ENCODE peak calls at places on chromosome 18, in six cellular contexts. One of them, this sample, is unnamed.

GRCh38 chr18:76914314-76914713 is 92.0 kb downstream of the ZNF236 start:
- DNase-seq in WTC11: no peak
- DNase-seq in LNCaP clone FGC: no peak
- DNase-seq in HS-27A: no peak
- DNase-seq in activated T-cell treated with anti-CD3 and anti-CD28 coated beads for 24 hours: no peak
- DNase-seq in fibroblast of villous mesenchyme: no peak
- DNase-seq in this sample: no peak

GRCh38 chr18:58455318-58455950 is 173.5 kb downstream of the ALPK2 start:
- DNase-seq in activated T-cell treated with anti-CD3 and anti-CD28 coated beads for 24 hours: no peak
- DNase-seq in fibroblast of villous mesenchyme: no peak
- DNase-seq in LNCaP clone FGC: no peak
- DNase-seq in HS-27A: no peak
- DNase-seq in WTC11: no peak
- DNase-seq in this sample: no peak

GRCh38 chr18:48700222-48700845 is 161.5 kb downstream of the CTIF start:
- DNase-seq in HS-27A: no peak
- DNase-seq in LNCaP clone FGC: no peak
- DNase-seq in WTC11: no peak
- DNase-seq in activated T-cell treated with anti-CD3 and anti-CD28 coated beads for 24 hours: no peak
- DNase-seq in fibroblast of villous mesenchyme: no peak
- DNase-seq in this sample: no peak

GRCh38 chr18:3367491-3368091 is 82.4 kb upstream of the TGIF1 start:
- DNase-seq in LNCaP clone FGC: no peak
- DNase-seq in fibroblast of villous mesenchyme: peak
- DNase-seq in HS-27A: peak
- DNase-seq in activated T-cell treated with anti-CD3 and anti-CD28 coated beads for 24 hours: no peak
- DNase-seq in WTC11: no peak
- DNase-seq in this sample: no peak

GRCh38 chr18:60246606-60247005 is 126.0 kb downstream of the MC4R start:
- DNase-seq in LNCaP clone FGC: no peak
- DNase-seq in WTC11: no peak
- DNase-seq in fibroblast of villous mesenchyme: no peak
- DNase-seq in HS-27A: no peak
- DNase-seq in activated T-cell treated with anti-CD3 and anti-CD28 coated beads for 24 hours: no peak
- DNase-seq in this sample: no peak

GRCh38 chr18:59718108-59719057 is 21.2 kb upstream of the CCBE1 start:
- DNase-seq in fibroblast of villous mesenchyme: peak
- DNase-seq in LNCaP clone FGC: no peak
- DNase-seq in activated T-cell treated with anti-CD3 and anti-CD28 coated beads for 24 hours: no peak
- DNase-seq in HS-27A: peak
- DNase-seq in WTC11: no peak
- DNase-seq in this sample: no peak

GRCh38 chr18:29841631-29842030 is 1200.9 kb downstream of the DSC3 start:
- DNase-seq in HS-27A: no peak
- DNase-seq in activated T-cell treated with anti-CD3 and anti-CD28 coated beads for 24 hours: no peak
- DNase-seq in WTC11: no peak
- DNase-seq in LNCaP clone FGC: no peak
- DNase-seq in fibroblast of villous mesenchyme: no peak
- DNase-seq in this sample: no peak

GRCh38 chr18:48825101-48825745 is 125.5 kb downstream of the SMAD7 start:
- DNase-seq in WTC11: peak
- DNase-seq in HS-27A: no peak
- DNase-seq in LNCaP clone FGC: no peak
- DNase-seq in activated T-cell treated with anti-CD3 and anti-CD28 coated beads for 24 hours: no peak
- DNase-seq in fibroblast of villous mesenchyme: peak
- DNase-seq in this sample: peak

GRCh38 chr18:67261931-67262552 is 254.5 kb downstream of the DSEL start:
- DNase-seq in WTC11: no peak
- DNase-seq in HS-27A: no peak
- DNase-seq in LNCaP clone FGC: no peak
- DNase-seq in activated T-cell treated with anti-CD3 and anti-CD28 coated beads for 24 hours: no peak
- DNase-seq in fibroblast of villous mesenchyme: no peak
- DNase-seq in this sample: no peak

GRCh38 chr18:48476550-48476917 is 62.3 kb upstream of the CTIF start:
- DNase-seq in HS-27A: no peak
- DNase-seq in LNCaP clone FGC: no peak
- DNase-seq in fibroblast of villous mesenchyme: no peak
- DNase-seq in activated T-cell treated with anti-CD3 and anti-CD28 coated beads for 24 hours: no peak
- DNase-seq in WTC11: no peak
- DNase-seq in this sample: no peak

GRCh38 chr18:23171581-23172156 is 36.4 kb downstream of the CABLES1 start:
- DNase-seq in WTC11: no peak
- DNase-seq in LNCaP clone FGC: no peak
- DNase-seq in fibroblast of villous mesenchyme: no peak
- DNase-seq in HS-27A: no peak
- DNase-seq in activated T-cell treated with anti-CD3 and anti-CD28 coated beads for 24 hours: no peak
- DNase-seq in this sample: no peak

GRCh38 chr18:62118324-62118723 is 68.5 kb downstream of the PIGN start:
- DNase-seq in WTC11: no peak
- DNase-seq in fibroblast of villous mesenchyme: no peak
- DNase-seq in LNCaP clone FGC: no peak
- DNase-seq in activated T-cell treated with anti-CD3 and anti-CD28 coated beads for 24 hours: no peak
- DNase-seq in HS-27A: peak
- DNase-seq in this sample: no peak

GRCh38 chr18:55982992-55983391 is 395.0 kb upstream of the TCF4 start:
- DNase-seq in activated T-cell treated with anti-CD3 and anti-CD28 coated beads for 24 hours: no peak
- DNase-seq in fibroblast of villous mesenchyme: no peak
- DNase-seq in WTC11: no peak
- DNase-seq in LNCaP clone FGC: no peak
- DNase-seq in HS-27A: no peak
- DNase-seq in this sample: no peak

GRCh38 chr18:9401166-9401565 is 66.6 kb downstream of the TWSG1 start:
- DNase-seq in LNCaP clone FGC: no peak
- DNase-seq in HS-27A: no peak
- DNase-seq in activated T-cell treated with anti-CD3 and anti-CD28 coated beads for 24 hours: no peak
- DNase-seq in WTC11: no peak
- DNase-seq in fibroblast of villous mesenchyme: no peak
- DNase-seq in this sample: no peak

GRCh38 chr18:48673456-48674197 is 134.8 kb downstream of the CTIF start:
- DNase-seq in WTC11: no peak
- DNase-seq in LNCaP clone FGC: no peak
- DNase-seq in HS-27A: no peak
- DNase-seq in activated T-cell treated with anti-CD3 and anti-CD28 coated beads for 24 hours: no peak
- DNase-seq in fibroblast of villous mesenchyme: no peak
- DNase-seq in this sample: no peak

GRCh38 chr18:28152354-28152753 is 24.6 kb downstream of the CDH2 start:
- DNase-seq in activated T-cell treated with anti-CD3 and anti-CD28 coated beads for 24 hours: no peak
- DNase-seq in HS-27A: no peak
- DNase-seq in WTC11: no peak
- DNase-seq in LNCaP clone FGC: no peak
- DNase-seq in fibroblast of villous mesenchyme: no peak
- DNase-seq in this sample: no peak

GRCh38 chr18:77376043-77376732 is 126.5 kb downstream of the GALR1 start:
- DNase-seq in WTC11: no peak
- DNase-seq in LNCaP clone FGC: peak
- DNase-seq in HS-27A: no peak
- DNase-seq in fibroblast of villous mesenchyme: no peak
- DNase-seq in activated T-cell treated with anti-CD3 and anti-CD28 coated beads for 24 hours: no peak
- DNase-seq in this sample: no peak

GRCh38 chr18:68925268-68925667 is 127.4 kb downstream of the CCDC102B start:
- DNase-seq in HS-27A: no peak
- DNase-seq in activated T-cell treated with anti-CD3 and anti-CD28 coated beads for 24 hours: no peak
- DNase-seq in fibroblast of villous mesenchyme: no peak
- DNase-seq in LNCaP clone FGC: no peak
- DNase-seq in WTC11: no peak
- DNase-seq in this sample: no peak

GRCh38 chr18:8402237-8402636 is 207.0 kb upstream of the RAB12 start:
- DNase-seq in WTC11: no peak
- DNase-seq in HS-27A: no peak
- DNase-seq in activated T-cell treated with anti-CD3 and anti-CD28 coated beads for 24 hours: no peak
- DNase-seq in fibroblast of villous mesenchyme: no peak
- DNase-seq in LNCaP clone FGC: no peak
- DNase-seq in this sample: no peak

GRCh38 chr18:9753863-9754262 is 45.8 kb downstream of the RAB31 start:
- DNase-seq in WTC11: no peak
- DNase-seq in HS-27A: peak
- DNase-seq in fibroblast of villous mesenchyme: no peak
- DNase-seq in activated T-cell treated with anti-CD3 and anti-CD28 coated beads for 24 hours: no peak
- DNase-seq in LNCaP clone FGC: no peak
- DNase-seq in this sample: peak

GRCh38 chr18:49274188-49274714 is 186.2 kb downstream of the DYM start:
- DNase-seq in fibroblast of villous mesenchyme: peak
- DNase-seq in HS-27A: no peak
- DNase-seq in LNCaP clone FGC: no peak
- DNase-seq in activated T-cell treated with anti-CD3 and anti-CD28 coated beads for 24 hours: no peak
- DNase-seq in WTC11: no peak
- DNase-seq in this sample: no peak

GRCh38 chr18:9766076-9766481 is 58.0 kb downstream of the RAB31 start:
- DNase-seq in activated T-cell treated with anti-CD3 and anti-CD28 coated beads for 24 hours: no peak
- DNase-seq in LNCaP clone FGC: no peak
- DNase-seq in WTC11: no peak
- DNase-seq in HS-27A: no peak
- DNase-seq in fibroblast of villous mesenchyme: no peak
- DNase-seq in this sample: no peak

GRCh38 chr18:79935925-79936324 is 15.5 kb downstream of the SLC66A2 start:
- DNase-seq in fibroblast of villous mesenchyme: no peak
- DNase-seq in activated T-cell treated with anti-CD3 and anti-CD28 coated beads for 24 hours: no peak
- DNase-seq in LNCaP clone FGC: no peak
- DNase-seq in HS-27A: no peak
- DNase-seq in WTC11: peak
- DNase-seq in this sample: no peak

GRCh38 chr18:44969214-44969842 is 288.6 kb downstream of the SETBP1 start:
- DNase-seq in WTC11: no peak
- DNase-seq in activated T-cell treated with anti-CD3 and anti-CD28 coated beads for 24 hours: no peak
- DNase-seq in fibroblast of villous mesenchyme: no peak
- DNase-seq in HS-27A: no peak
- DNase-seq in LNCaP clone FGC: peak
- DNase-seq in this sample: no peak

GRCh38 chr18:13036622-13037320 is 45.6 kb downstream of the CEP192 start:
- DNase-seq in HS-27A: no peak
- DNase-seq in LNCaP clone FGC: no peak
- DNase-seq in fibroblast of villous mesenchyme: peak
- DNase-seq in WTC11: no peak
- DNase-seq in activated T-cell treated with anti-CD3 and anti-CD28 coated beads for 24 hours: no peak
- DNase-seq in this sample: no peak

GRCh38 chr18:13374468-13375301 is 156.1 kb downstream of the LDLRAD4 start:
- DNase-seq in fibroblast of villous mesenchyme: no peak
- DNase-seq in activated T-cell treated with anti-CD3 and anti-CD28 coated beads for 24 hours: no peak
- DNase-seq in LNCaP clone FGC: no peak
- DNase-seq in WTC11: no peak
- DNase-seq in HS-27A: no peak
- DNase-seq in this sample: no peak

GRCh38 chr18:76806301-76806700 is 16.1 kb upstream of the ZNF236 start:
- DNase-seq in WTC11: no peak
- DNase-seq in HS-27A: no peak
- DNase-seq in LNCaP clone FGC: no peak
- DNase-seq in fibroblast of villous mesenchyme: no peak
- DNase-seq in activated T-cell treated with anti-CD3 and anti-CD28 coated beads for 24 hours: no peak
- DNase-seq in this sample: no peak

GRCh38 chr18:905948-906415 is 1.3 kb downstream of the ADCYAP1 start:
- DNase-seq in fibroblast of villous mesenchyme: no peak
- DNase-seq in activated T-cell treated with anti-CD3 and anti-CD28 coated beads for 24 hours: no peak
- DNase-seq in HS-27A: no peak
- DNase-seq in WTC11: peak
- DNase-seq in LNCaP clone FGC: no peak
- DNase-seq in this sample: peak

GRCh38 chr18:59898093-59898492 is 1.7 kb upstream of the PMAIP1 start:
- DNase-seq in LNCaP clone FGC: no peak
- DNase-seq in WTC11: no peak
- DNase-seq in activated T-cell treated with anti-CD3 and anti-CD28 coated beads for 24 hours: no peak
- DNase-seq in fibroblast of villous mesenchyme: no peak
- DNase-seq in HS-27A: no peak
- DNase-seq in this sample: no peak

GRCh38 chr18:74930616-74931015 is 278.3 kb downstream of the PTGR3 start:
- DNase-seq in activated T-cell treated with anti-CD3 and anti-CD28 coated beads for 24 hours: no peak
- DNase-seq in WTC11: no peak
- DNase-seq in fibroblast of villous mesenchyme: no peak
- DNase-seq in LNCaP clone FGC: no peak
- DNase-seq in HS-27A: no peak
- DNase-seq in this sample: no peak

GRCh38 chr18:79863161-79863945 is 65.6 kb downstream of the KCNG2 start:
- DNase-seq in activated T-cell treated with anti-CD3 and anti-CD28 coated beads for 24 hours: no peak
- DNase-seq in WTC11: no peak
- DNase-seq in fibroblast of villous mesenchyme: no peak
- DNase-seq in LNCaP clone FGC: no peak
- DNase-seq in HS-27A: no peak
- DNase-seq in this sample: no peak

GRCh38 chr18:13556497-13556896 is 169.9 kb downstream of the FAM210A start:
- DNase-seq in LNCaP clone FGC: no peak
- DNase-seq in WTC11: no peak
- DNase-seq in HS-27A: no peak
- DNase-seq in activated T-cell treated with anti-CD3 and anti-CD28 coated beads for 24 hours: no peak
- DNase-seq in fibroblast of villous mesenchyme: no peak
- DNase-seq in this sample: no peak

GRCh38 chr18:48923746-48924580 is 26.8 kb downstream of the SMAD7 start:
- DNase-seq in WTC11: no peak
- DNase-seq in HS-27A: no peak
- DNase-seq in LNCaP clone FGC: no peak
- DNase-seq in fibroblast of villous mesenchyme: peak
- DNase-seq in activated T-cell treated with anti-CD3 and anti-CD28 coated beads for 24 hours: no peak
- DNase-seq in this sample: no peak

GRCh38 chr18:9804517-9805104 is 81.2 kb upstream of the TXNDC2 start:
- DNase-seq in WTC11: no peak
- DNase-seq in LNCaP clone FGC: peak
- DNase-seq in activated T-cell treated with anti-CD3 and anti-CD28 coated beads for 24 hours: no peak
- DNase-seq in fibroblast of villous mesenchyme: no peak
- DNase-seq in HS-27A: no peak
- DNase-seq in this sample: no peak

GRCh38 chr18:51724790-51725721 is 527.6 kb upstream of the MEX3C start:
- DNase-seq in fibroblast of villous mesenchyme: no peak
- DNase-seq in LNCaP clone FGC: no peak
- DNase-seq in WTC11: no peak
- DNase-seq in HS-27A: no peak
- DNase-seq in activated T-cell treated with anti-CD3 and anti-CD28 coated beads for 24 hours: no peak
- DNase-seq in this sample: no peak

GRCh38 chr18:27223570-27224340 is 38.6 kb upstream of the CHST9 start:
- DNase-seq in fibroblast of villous mesenchyme: no peak
- DNase-seq in activated T-cell treated with anti-CD3 and anti-CD28 coated beads for 24 hours: no peak
- DNase-seq in LNCaP clone FGC: no peak
- DNase-seq in HS-27A: no peak
- DNase-seq in WTC11: peak
- DNase-seq in this sample: peak

GRCh38 chr18:36519358-36519757 is 221.8 kb downstream of the FHOD3 start:
- DNase-seq in activated T-cell treated with anti-CD3 and anti-CD28 coated beads for 24 hours: no peak
- DNase-seq in WTC11: no peak
- DNase-seq in fibroblast of villous mesenchyme: no peak
- DNase-seq in LNCaP clone FGC: no peak
- DNase-seq in HS-27A: peak
- DNase-seq in this sample: no peak

GRCh38 chr18:23231340-23232021 is 96.2 kb downstream of the CABLES1 start:
- DNase-seq in activated T-cell treated with anti-CD3 and anti-CD28 coated beads for 24 hours: peak
- DNase-seq in LNCaP clone FGC: no peak
- DNase-seq in fibroblast of villous mesenchyme: peak
- DNase-seq in HS-27A: peak
- DNase-seq in WTC11: no peak
- DNase-seq in this sample: no peak

GRCh38 chr18:3329471-3329870 is 67.5 kb downstream of the MYL12B start:
- DNase-seq in activated T-cell treated with anti-CD3 and anti-CD28 coated beads for 24 hours: no peak
- DNase-seq in HS-27A: no peak
- DNase-seq in fibroblast of villous mesenchyme: no peak
- DNase-seq in LNCaP clone FGC: no peak
- DNase-seq in WTC11: no peak
- DNase-seq in this sample: no peak

GRCh38 chr18:36493349-36494281 is 196.1 kb downstream of the FHOD3 start:
- DNase-seq in WTC11: peak
- DNase-seq in fibroblast of villous mesenchyme: no peak
- DNase-seq in LNCaP clone FGC: no peak
- DNase-seq in activated T-cell treated with anti-CD3 and anti-CD28 coated beads for 24 hours: no peak
- DNase-seq in HS-27A: no peak
- DNase-seq in this sample: no peak

This sample was measured in ecto neural progenitor cell.